ENCODE peak calls at places on chromosomes 11 and 22, in five cellular contexts. E is stimulated activated CD8-positive, alpha-beta memory T cell treated with anti-CD3 and anti-CD28 coated beads, Interleukin-4, amount 100 ng/mL, for 24 hours; J is lung microvascular endothelial cell; Z is NCI-H82; I is effector memory CD8-positive, alpha-beta T cell. D is an unnamed sample.
A peak's percentile ranks its signal among the peaks of the same experiment; 100 is the strongest.

GRCh38 chr11:1695548-1696108 is 1.4 kb upstream of the KRTAP5-6 start:
- DNase-seq in E (no peak), I (no peak), Z (no peak), J (no peak), D (no peak)

GRCh38 chr11:10943968-10944367 is 86.1 kb upstream of the ZBED5 start:
- DNase-seq in Z (no peak), I (no peak), J (no peak), E (no peak), D (peak; percentile 18)

GRCh38 chr11:127564803-127565202 is 564.2 kb upstream of the KIRREL3 start:
- DNase-seq in Z (no peak), E (no peak), I (no peak), J (no peak), D (no peak)

GRCh38 chr11:117532568-117532967 is 204.9 kb downstream of the CEP164 start:
- DNase-seq in J (no peak), I (no peak), E (no peak), Z (no peak), D (no peak)

GRCh38 chr22:45784357-45785277 is 113.0 kb downstream of the ATXN10 start:
- DNase-seq in J (no peak), I (no peak), E (no peak), Z (no peak), D (no peak)

GRCh38 chr11:15097411-15097810 is 17.3 kb upstream of the INSC start:
- DNase-seq in E (no peak), I (no peak), J (no peak), Z (no peak), D (no peak)

GRCh38 chr11:13101836-13102574 is 92.9 kb downstream of the RASSF10 start:
- DNase-seq in I (no peak), Z (no peak), J (peak; percentile 40), E (no peak), D (no peak)

GRCh38 chr11:13429288-13429687 is 33.7 kb downstream of the BTBD10 start:
- DNase-seq in E (no peak), Z (no peak), I (no peak), J (no peak), D (no peak)

GRCh38 chr22:48438791-48439559 is 1388.7 kb downstream of the BRD1 start:
- DNase-seq in I (no peak), E (no peak), Z (no peak), J (no peak), D (no peak)

GRCh38 chr11:116217006-116217405 is 555.8 kb downstream of the BUD13 start:
- DNase-seq in Z (peak; percentile 63), E (no peak), J (peak; percentile 82), I (no peak), D (peak; percentile 11)

GRCh38 chr11:62604460-62605130 is 2.9 kb upstream of the MTA2 start:
- DNase-seq in J (peak; percentile 35), I (no peak), Z (peak; percentile 39), E (no peak), D (no peak)

GRCh38 chr22:46798366-46799057 is 36.1 kb downstream of the TBC1D22A start:
- DNase-seq in J (peak; percentile 86), E (peak; percentile 72), I (peak; percentile 79), Z (peak; percentile 71), D (peak; percentile 56)

GRCh38 chr11:125071408-125071807 is 8.3 kb downstream of the SLC37A2 start:
- DNase-seq in J (no peak), E (no peak), I (no peak), Z (no peak), D (no peak)

GRCh38 chr11:44626645-44627044 is 61.2 kb downstream of the CD82 start:
- DNase-seq in I (no peak), J (no peak), Z (no peak), E (no peak), D (no peak)

GRCh38 chr22:30036656-30037055 is 43.6 kb upstream of the HORMAD2 start:
- DNase-seq in Z (no peak), I (no peak), J (no peak), E (no peak), D (no peak)

GRCh38 chr11:61467609-61468401 is 37.9 kb downstream of the SDHAF2 start:
- DNase-seq in Z (no peak), J (no peak), I (no peak), E (no peak), D (no peak)

GRCh38 chr11:1843098-1843473 is 4.3 kb downstream of the TNNI2 start:
- DNase-seq in E (no peak), J (no peak), Z (no peak), I (no peak), D (no peak)

GRCh38 chr11:41050791-41051190 is 408.7 kb downstream of the LRRC4C start:
- DNase-seq in I (no peak), Z (no peak), J (no peak), E (no peak), D (no peak)

GRCh38 chr11:129999407-129999806 is 3.2 kb downstream of the PRDM10 start:
- DNase-seq in Z (no peak), I (no peak), J (no peak), E (no peak), D (no peak)

GRCh38 chr11:85123752-85124231 is 503.4 kb downstream of the DLG2 start:
- DNase-seq in I (no peak), J (no peak), Z (peak; percentile 6), E (no peak), D (no peak)

GRCh38 chr11:117424781-117425180 is 97.1 kb downstream of the CEP164 start:
- DNase-seq in I (no peak), Z (no peak), J (no peak), E (no peak), D (no peak)

GRCh38 chr22:36384766-36385400 is 2.9 kb downstream of the MYH9 start:
- DNase-seq in E (no peak), Z (no peak), J (peak; percentile 54), I (peak; percentile 53), D (peak; percentile 74)

GRCh38 chr11:15944460-15944859 is 411.9 kb downstream of the SOX6 start:
- DNase-seq in J (no peak), Z (no peak), I (no peak), E (no peak), D (no peak)

GRCh38 chr11:119774180-119774763 is 45.3 kb upstream of the NECTIN1 start:
- DNase-seq in Z (no peak), J (peak; percentile 28), I (no peak), E (no peak), D (no peak)

GRCh38 chr22:19582033-19582693 is 58.0 kb upstream of the CLDN5 start:
- DNase-seq in J (no peak), E (no peak), I (no peak), Z (no peak), D (no peak)

GRCh38 chr22:50298937-50299656 is 8.3 kb downstream of the PLXNB2 start:
- DNase-seq in J (peak; percentile 61), Z (peak; percentile 31), I (no peak), E (no peak), D (no peak)

GRCh38 chr11:64317961-64318693 is at the start of gene PRDX5:
- DNase-seq in I (peak; percentile 90), J (peak; percentile 97), Z (peak; percentile 96), E (peak; percentile 90), D (peak; percentile 90)

GRCh38 chr11:110921742-110922200 is 209.5 kb upstream of the ARHGAP20 start:
- DNase-seq in I (no peak), E (no peak), J (no peak), Z (peak; percentile 21), D (no peak)

GRCh38 chr11:83629775-83630174 is 343.6 kb upstream of the CCDC90B start:
- DNase-seq in E (no peak), Z (no peak), J (no peak), I (no peak), D (no peak)

GRCh38 chr22:19620742-19621371 is 93.4 kb upstream of the SEPTIN5 start:
- DNase-seq in I (no peak), J (peak; percentile 96), Z (no peak), E (no peak), D (no peak)

GRCh38 chr22:32661737-32662586 is 139.5 kb upstream of the TIMP3 start:
- DNase-seq in I (no peak), E (no peak), J (no peak), Z (no peak), D (peak; percentile 50)